ENCODE peak calls at places on chromosomes 13 and 19, in six cellular contexts. O, L, F, J, N and G are unnamed samples.

GRCh38 chr19:7904074-7905020 is 670 bp downstream of the MAP2K7 start:
- DNase-seq in F (no peak), J (peak; percentile 21), O (no peak), L (peak; percentile 62), N (no peak), G (peak; percentile 77)

GRCh38 chr13:76383671-76384461 is 502.3 kb downstream of the KCTD12 start:
- DNase-seq in N (peak; percentile 92), J (peak; percentile 69), L (peak; percentile 20), O (no peak), F (no peak), G (no peak)

GRCh38 chr19:6450166-6450565 is 9.4 kb downstream of the SLC25A23 start:
- DNase-seq in N (no peak), L (no peak), J (no peak), F (no peak), O (no peak), G (no peak)

GRCh38 chr19:9709305-9709704 is 34.4 kb upstream of the ZNF562 start:
- DNase-seq in F (no peak), N (no peak), J (no peak), O (no peak), L (no peak), G (no peak)

GRCh38 chr19:38869836-38870607 is 8.1 kb downstream of the RINL start:
- DNase-seq in O (peak; percentile 89), N (no peak), L (peak; percentile 86), F (peak; percentile 86), J (peak; percentile 61), G (peak; percentile 95)

GRCh38 chr19:14871619-14872230 is 14.2 kb downstream of the OR7A17 start:
- DNase-seq in L (no peak), F (no peak), O (no peak), J (peak; percentile 13), N (no peak), G (no peak)

GRCh38 chr19:35395762-35396199 is 24.9 kb downstream of the GPR42 start:
- DNase-seq in N (no peak), L (peak; percentile 24), J (no peak), F (peak; percentile 58), O (no peak), G (no peak)

GRCh38 chr13:99752373-99752772 is 219.2 kb downstream of the ZIC5 start:
- DNase-seq in J (no peak), F (no peak), N (no peak), L (no peak), O (no peak), G (no peak)

GRCh38 chr19:35708391-35708790 is 4.0 kb downstream of the ZBTB32 start:
- DNase-seq in F (no peak), O (no peak), L (no peak), N (no peak), J (no peak), G (no peak)

GRCh38 chr19:2494447-2495129 is 18.7 kb downstream of the GADD45B start:
- DNase-seq in J (peak; percentile 57), F (peak; percentile 83), N (peak; percentile 71), O (peak; percentile 37), L (peak; percentile 76), G (peak; percentile 83)

GRCh38 chr19:10535613-10536012 is 8.1 kb upstream of the ATG4D start:
- DNase-seq in O (no peak), L (no peak), N (no peak), J (no peak), F (no peak), G (no peak)

GRCh38 chr13:67230774-67231480 is 791 bp upstream of the PCDH9 start:
- DNase-seq in N (peak; percentile 64), L (peak; percentile 41), O (no peak), F (peak; percentile 59), J (peak; percentile 73), G (peak; percentile 67)

GRCh38 chr19:11195681-11196080 is 1.7 kb downstream of the KANK2 start:
- DNase-seq in L (no peak), F (no peak), J (no peak), N (no peak), O (no peak), G (no peak)

GRCh38 chr13:80131204-80131603 is 209.7 kb downstream of the SPRY2 start:
- DNase-seq in F (peak; percentile 68), L (peak; percentile 85), J (peak; percentile 55), O (no peak), N (peak; percentile 49), G (peak; percentile 88)

GRCh38 chr19:43820098-43820860 is 6.8 kb upstream of the ZNF283 start:
- DNase-seq in N (peak; percentile 35), O (no peak), J (peak; percentile 20), L (peak; percentile 41), F (no peak), G (peak; percentile 60)

GRCh38 chr13:48448963-48449614 is 36.2 kb upstream of the LPAR6 start:
- DNase-seq in J (no peak), F (no peak), O (no peak), L (no peak), N (peak; percentile 55), G (no peak)

GRCh38 chr19:57161985-57162544 is 5.2 kb downstream of the DUXA start:
- DNase-seq in N (no peak), J (no peak), L (no peak), F (no peak), O (no peak), G (no peak)

GRCh38 chr19:398719-399118 is 10.2 kb downstream of the C2CD4C start:
- DNase-seq in F (peak; percentile 22), L (no peak), O (no peak), J (no peak), N (no peak), G (peak; percentile 36)

GRCh38 chr13:35179494-35179893 is 237.4 kb downstream of the NBEA start:
- DNase-seq in N (peak; percentile 35), L (no peak), O (no peak), J (no peak), F (no peak), G (no peak)

GRCh38 chr19:18743281-18743825 is 47.8 kb downstream of the COMP start:
- DNase-seq in L (peak; percentile 81), O (no peak), J (peak; percentile 10), N (peak; percentile 40), F (peak; percentile 76), G (peak; percentile 82)

GRCh38 chr13:20197361-20197834 is 4.7 kb upstream of the GJB2 start:
- DNase-seq in N (peak; percentile 36), O (no peak), J (peak; percentile 54), L (no peak), F (no peak), G (no peak)

GRCh38 chr19:14004619-14005380 is 1.3 kb downstream of the RFX1 start:
- DNase-seq in N (no peak), L (peak; percentile 77), J (peak; percentile 52), F (peak; percentile 66), O (no peak), G (peak; percentile 77)

GRCh38 chr19:39352549-39353285 is 10.5 kb downstream of the SAMD4B start:
- DNase-seq in J (no peak), N (no peak), L (no peak), F (no peak), O (no peak), G (no peak)

GRCh38 chr19:56690668-56691067 is 19.1 kb upstream of the ZNF835 start:
- DNase-seq in J (no peak), F (no peak), O (no peak), L (no peak), N (no peak), G (no peak)

GRCh38 chr19:35122687-35123551 is 7.3 kb downstream of the FXYD3 start:
- DNase-seq in N (no peak), J (no peak), L (no peak), F (no peak), O (no peak), G (no peak)

GRCh38 chr13:33832872-33833271 is 14.9 kb downstream of the RFC3 start:
- DNase-seq in L (no peak), F (no peak), O (no peak), N (no peak), J (peak; percentile 75), G (no peak)
- H3K36me3 ChIP-seq in L (no peaks in the 10 kb centered on the region), F (peaks cover 9% of the 10 kb centered on the region), O (peaks cover 9% of the 10 kb centered on the region), N (peaks cover 23% of the 10 kb centered on the region), J (peaks cover 2% of the 10 kb centered on the region), G (peaks cover 45% of the 10 kb centered on the region)

GRCh38 chr19:46133101-46133627 is 8.7 kb upstream of the IGFL3 start:
- DNase-seq in N (peak; percentile 100), L (peak; percentile 29), J (peak; percentile 95), O (no peak), F (no peak), G (no peak)

GRCh38 chr19:46133777-46134231 is 9.3 kb upstream of the IGFL3 start:
- DNase-seq in O (no peak), F (no peak), L (no peak), J (peak; percentile 14), N (peak; percentile 67), G (no peak)

GRCh38 chr19:46134527-46134926 is 10.0 kb upstream of the IGFL3 start:
- DNase-seq in O (no peak), J (no peak), N (peak; percentile 59), L (no peak), F (no peak), G (no peak)

GRCh38 chr19:46132508-46133100 is 8.1 kb upstream of the IGFL3 start:
- DNase-seq in L (no peak), O (no peak), J (no peak), F (no peak), N (no peak), G (no peak)

GRCh38 chr19:46131485-46132143 is 7.1 kb upstream of the IGFL3 start:
- DNase-seq in F (no peak), N (peak; percentile 51), O (no peak), J (peak; percentile 32), L (no peak), G (no peak)
- H3K4me3 ChIP-seq in F (no peak overlapping the region), N (peak overlapping the region; percentile 54), O (no peak overlapping the region), J (no peak overlapping the region), L (no peak overlapping the region), G (no peak overlapping the region)

DNA sequence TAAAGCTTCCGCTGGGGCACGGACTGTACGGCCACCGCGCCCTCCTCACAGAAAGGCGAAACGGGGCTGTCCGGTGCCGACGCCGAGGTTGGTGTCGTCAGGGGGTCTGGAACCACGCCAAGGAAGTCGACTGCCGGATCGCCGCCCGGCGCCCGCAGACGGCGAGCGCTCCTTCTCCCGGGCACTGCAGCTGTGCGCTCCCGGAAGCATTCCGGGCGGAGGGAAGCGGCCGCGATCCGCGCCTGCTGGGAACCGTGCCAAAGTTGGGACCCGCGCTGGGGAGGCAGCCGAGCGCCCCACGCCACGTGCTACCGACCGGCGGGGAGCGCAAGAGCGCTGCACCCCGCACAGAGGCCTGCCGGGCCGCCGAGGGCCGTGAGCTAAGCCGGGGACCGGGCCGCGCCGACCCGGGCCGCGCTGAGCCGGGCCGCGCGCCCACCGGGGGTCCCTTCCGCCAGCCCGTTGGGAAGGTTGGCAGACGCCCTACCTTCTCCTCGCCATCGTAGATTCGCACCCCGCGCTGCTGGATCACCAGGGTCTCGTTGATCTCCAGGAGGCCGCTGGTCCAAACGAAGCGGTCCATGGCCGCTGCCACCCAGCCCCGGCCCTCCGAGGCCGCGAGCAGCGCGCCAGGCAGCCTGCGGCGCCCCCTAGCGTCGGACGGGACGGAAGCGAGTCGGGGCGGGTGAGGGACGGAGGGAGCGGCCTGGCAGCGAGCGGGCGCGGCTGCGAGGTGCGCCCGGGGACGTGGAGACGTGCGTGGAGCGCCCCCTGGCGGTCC is at the start of gene VPS36:
- DNase-seq in O (peak; percentile 91), F (peak; percentile 98), J (peak; percentile 93), N (peak; percentile 71), L (peak; percentile 98), G (peak; percentile 98)
- H3K4me1 ChIP-seq in O (peaks cover 34% of the 10 kb centered on the region), F (no peaks in the 10 kb centered on the region), J (peaks cover 27% of the 10 kb centered on the region), N (peaks cover 25% of the 10 kb centered on the region), L (peaks cover 5% of the 10 kb centered on the region), G (peaks cover 41% of the 10 kb centered on the region)

DNA sequence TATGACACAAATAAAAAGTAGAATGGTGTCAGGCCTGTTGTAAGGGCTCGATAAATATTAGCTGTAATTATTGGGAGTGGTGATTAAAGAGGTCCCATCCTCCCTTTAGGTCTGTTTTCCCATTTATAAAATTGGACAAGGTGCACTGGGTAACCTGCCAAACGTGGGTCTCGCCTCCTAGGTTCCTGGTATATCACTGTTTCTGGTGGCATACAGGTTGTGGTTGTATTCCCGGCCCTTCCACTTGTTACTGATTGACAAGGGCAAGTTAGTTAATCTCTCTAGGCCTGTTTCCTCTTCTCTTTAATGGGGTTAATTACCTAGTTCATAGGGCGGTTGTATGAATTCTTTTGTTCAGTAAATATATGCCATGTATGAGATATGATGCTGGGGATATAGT is 1.5 kb downstream of the PPP2R1A start:
- DNase-seq in L (peak; percentile 60), N (no peak), O (no peak), F (no peak), J (no peak), G (no peak)
- H3K36me3 ChIP-seq in L (no peaks in the 10 kb centered on the region), N (peaks cover 9% of the 10 kb centered on the region), O (peaks cover 14% of the 10 kb centered on the region), F (peaks cover 27% of the 10 kb centered on the region), J (peaks cover 9% of the 10 kb centered on the region), G (peaks cover 35% of the 10 kb centered on the region)